ENCODE peak calls at places on chromosomes 4 and X, in four cellular contexts. One of them, this sample, is unnamed.

GRCh38 chrX:69229436-69229835 is 64.2 kb upstream of the PJA1 start:
- DNase-seq in neural crest cell: no peak
- DNase-seq in endothelial cell: no peak
- DNase-seq in PC-3: peak
- DNase-seq in this sample: peak

GRCh38 chr4:88295656-88296055 is 11.3 kb upstream of the PPM1K start:
- DNase-seq in neural crest cell: no peak
- DNase-seq in endothelial cell: no peak
- DNase-seq in PC-3: no peak
- DNase-seq in this sample: no peak

GRCh38 chr4:119517361-119518229 is 111.0 kb downstream of the PDE5A start:
- DNase-seq in neural crest cell: no peak
- DNase-seq in endothelial cell: no peak
- DNase-seq in PC-3: no peak
- DNase-seq in this sample: no peak

GRCh38 chr4:11342401-11342800 is 86.3 kb downstream of the HS3ST1 start:
- DNase-seq in neural crest cell: no peak
- DNase-seq in endothelial cell: no peak
- DNase-seq in PC-3: no peak
- DNase-seq in this sample: no peak

GRCh38 chr4:1039493-1040343 is 28.3 kb downstream of the FGFRL1 start:
- DNase-seq in neural crest cell: no peak
- DNase-seq in endothelial cell: no peak
- DNase-seq in PC-3: peak
- DNase-seq in this sample: no peak

GRCh38 chr4:78558421-78558820 is 6.9 kb downstream of the ANXA3 start:
- DNase-seq in neural crest cell: no peak
- DNase-seq in endothelial cell: no peak
- DNase-seq in PC-3: no peak
- DNase-seq in this sample: peak

GRCh38 chr4:3285558-3286334 is 7.1 kb upstream of the RGS12 start:
- DNase-seq in neural crest cell: no peak
- DNase-seq in endothelial cell: no peak
- DNase-seq in PC-3: peak
- DNase-seq in this sample: peak

GRCh38 chr4:52015366-52015765 is 4.8 kb downstream of the LRRC66 start:
- DNase-seq in neural crest cell: no peak
- DNase-seq in endothelial cell: no peak
- DNase-seq in PC-3: peak
- DNase-seq in this sample: no peak

GRCh38 chr4:155603360-155603891 is 63.2 kb upstream of the GUCY1A1 start:
- DNase-seq in neural crest cell: no peak
- DNase-seq in endothelial cell: no peak
- DNase-seq in PC-3: no peak
- DNase-seq in this sample: peak

GRCh38 chrX:129875669-129876068 is 30.3 kb upstream of the UTP14A start:
- DNase-seq in neural crest cell: no peak
- DNase-seq in endothelial cell: no peak
- DNase-seq in PC-3: peak
- DNase-seq in this sample: peak

GRCh38 chrX:136260801-136261200 is 9.6 kb upstream of the MAP7D3 start:
- DNase-seq in neural crest cell: no peak
- DNase-seq in endothelial cell: no peak
- DNase-seq in PC-3: peak
- DNase-seq in this sample: no peak

GRCh38 chr4:184255361-184255760 is 37.7 kb upstream of the ENPP6 start:
- DNase-seq in neural crest cell: peak
- DNase-seq in endothelial cell: no peak
- DNase-seq in PC-3: no peak
- DNase-seq in this sample: no peak

GRCh38 chrX:15055146-15055930 is 182.1 kb downstream of the MOSPD2 start:
- DNase-seq in neural crest cell: no peak
- DNase-seq in endothelial cell: no peak
- DNase-seq in PC-3: peak
- DNase-seq in this sample: peak

GRCh38 chrX:76428243-76429130 is 977 bp downstream of the MAGEE1 start:
- DNase-seq in neural crest cell: no peak
- DNase-seq in endothelial cell: peak
- DNase-seq in PC-3: no peak
- DNase-seq in this sample: peak

GRCh38 chr4:152462047-152462446 is 73.8 kb downstream of the FBXW7 start:
- DNase-seq in neural crest cell: no peak
- DNase-seq in endothelial cell: no peak
- DNase-seq in PC-3: no peak
- DNase-seq in this sample: no peak

GRCh38 chr4:152459326-152459725 is 76.6 kb downstream of the FBXW7 start:
- DNase-seq in neural crest cell: no peak
- DNase-seq in endothelial cell: no peak
- DNase-seq in PC-3: no peak
- DNase-seq in this sample: no peak

GRCh38 chr4:152458801-152459302 is 77.0 kb downstream of the FBXW7 start:
- DNase-seq in neural crest cell: no peak
- DNase-seq in endothelial cell: no peak
- DNase-seq in PC-3: no peak
- DNase-seq in this sample: no peak

GRCh38 chr4:152462715-152463114 is 73.2 kb downstream of the FBXW7 start:
- DNase-seq in neural crest cell: no peak
- DNase-seq in endothelial cell: no peak
- DNase-seq in PC-3: no peak
- DNase-seq in this sample: peak

DNA sequence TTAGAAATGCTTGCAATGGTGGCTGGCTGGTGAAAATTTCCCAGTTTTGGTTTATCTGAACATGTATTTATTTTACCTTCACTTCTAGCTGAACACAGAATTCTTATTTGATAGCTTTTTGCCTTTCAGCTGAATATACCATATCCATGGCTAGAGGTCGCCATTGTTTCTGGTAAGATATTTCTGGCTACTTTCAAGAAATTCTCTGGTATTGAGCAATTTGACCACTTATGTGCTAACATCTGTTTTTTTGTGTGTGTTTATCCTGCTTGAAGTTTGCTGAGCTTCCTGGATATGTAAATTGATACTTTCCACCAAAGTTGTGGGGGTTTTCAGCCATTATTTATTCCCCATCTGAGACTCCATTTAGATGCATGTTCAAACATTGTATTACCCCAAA is 75.4 kb downstream of the FBXW7 start:
- DNase-seq in neural crest cell: no peak
- DNase-seq in endothelial cell: no peak
- DNase-seq in PC-3: peak
- DNase-seq in this sample: peak
- TF ChIP-seq CTCF in neural crest cell: no peak
- TF ChIP-seq CTCF in endothelial cell: no peak
- TF ChIP-seq CTCF in PC-3: peak
- TF ChIP-seq CTCF in this sample: no peak

GRCh38 chrX:115588180-115588579 is 27.2 kb downstream of the PLS3 start:
- DNase-seq in neural crest cell: no peak
- DNase-seq in endothelial cell: no peak
- DNase-seq in PC-3: no peak
- DNase-seq in this sample: no peak
- TF ChIP-seq CTCF in neural crest cell: no peak
- TF ChIP-seq CTCF in endothelial cell: no peak
- TF ChIP-seq CTCF in PC-3: no peak
- TF ChIP-seq CTCF in this sample: no peak

GRCh38 chrX:153685179-153685536 is 2.6 kb upstream of the SLC6A8 start:
- DNase-seq in neural crest cell: no peak
- DNase-seq in endothelial cell: no peak
- DNase-seq in PC-3: no peak
- DNase-seq in this sample: no peak

GRCh38 chrX:153685751-153686676 is 1.7 kb upstream of the SLC6A8 start:
- DNase-seq in neural crest cell: no peak
- DNase-seq in endothelial cell: no peak
- DNase-seq in PC-3: no peak
- DNase-seq in this sample: no peak

GRCh38 chrX:153684447-153685178 is 3.1 kb upstream of the SLC6A8 start:
- DNase-seq in neural crest cell: no peak
- DNase-seq in endothelial cell: no peak
- DNase-seq in PC-3: no peak
- DNase-seq in this sample: no peak

DNA sequence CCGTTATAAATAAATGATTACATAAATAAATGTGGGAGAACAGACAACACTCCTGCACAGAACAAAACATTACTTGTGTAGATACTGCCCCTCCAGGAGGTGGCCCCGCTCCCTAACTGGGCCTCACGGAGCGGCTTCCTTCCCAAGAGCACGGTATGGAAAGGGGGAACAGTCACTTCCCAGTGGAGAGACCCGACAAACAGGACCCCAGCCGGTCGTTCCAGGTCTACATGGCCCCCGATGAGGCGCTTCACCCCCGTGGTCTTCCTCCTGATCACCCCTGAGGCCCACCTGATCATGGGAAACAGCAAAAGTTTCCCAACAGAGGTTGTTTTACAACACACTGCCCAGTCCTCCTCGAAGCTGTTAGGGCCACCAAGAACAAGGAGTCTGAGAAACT is 6.6 kb upstream of the SLC6A8 start:
- DNase-seq in neural crest cell: no peak
- DNase-seq in endothelial cell: no peak
- DNase-seq in PC-3: no peak
- DNase-seq in this sample: no peak
- TF ChIP-seq CTCF in neural crest cell: no peak
- TF ChIP-seq CTCF in endothelial cell: no peak
- TF ChIP-seq CTCF in PC-3: no peak
- TF ChIP-seq CTCF in this sample: no peak

GRCh38 chr4:127212701-127213100 is 420.1 kb upstream of the INTU start:
- DNase-seq in neural crest cell: no peak
- DNase-seq in endothelial cell: no peak
- DNase-seq in PC-3: no peak
- DNase-seq in this sample: no peak

GRCh38 chr4:127212269-127212580 is 420.5 kb upstream of the INTU start:
- DNase-seq in neural crest cell: no peak
- DNase-seq in endothelial cell: no peak
- DNase-seq in PC-3: no peak
- DNase-seq in this sample: no peak

GRCh38 chr4:127214936-127215335 is 417.8 kb upstream of the INTU start:
- DNase-seq in neural crest cell: no peak
- DNase-seq in endothelial cell: no peak
- DNase-seq in PC-3: no peak
- DNase-seq in this sample: no peak

GRCh38 chr4:127211377-127212268 is 421.1 kb upstream of the INTU start:
- DNase-seq in neural crest cell: no peak
- DNase-seq in endothelial cell: no peak
- DNase-seq in PC-3: no peak
- DNase-seq in this sample: no peak

GRCh38 chr4:127214001-127214400 is 418.8 kb upstream of the INTU start:
- DNase-seq in neural crest cell: no peak
- DNase-seq in endothelial cell: no peak
- DNase-seq in PC-3: no peak
- DNase-seq in this sample: no peak
- TF ChIP-seq CTCF in neural crest cell: no peak
- TF ChIP-seq CTCF in endothelial cell: no peak
- TF ChIP-seq CTCF in PC-3: no peak
- TF ChIP-seq CTCF in this sample: no peak

DNA sequence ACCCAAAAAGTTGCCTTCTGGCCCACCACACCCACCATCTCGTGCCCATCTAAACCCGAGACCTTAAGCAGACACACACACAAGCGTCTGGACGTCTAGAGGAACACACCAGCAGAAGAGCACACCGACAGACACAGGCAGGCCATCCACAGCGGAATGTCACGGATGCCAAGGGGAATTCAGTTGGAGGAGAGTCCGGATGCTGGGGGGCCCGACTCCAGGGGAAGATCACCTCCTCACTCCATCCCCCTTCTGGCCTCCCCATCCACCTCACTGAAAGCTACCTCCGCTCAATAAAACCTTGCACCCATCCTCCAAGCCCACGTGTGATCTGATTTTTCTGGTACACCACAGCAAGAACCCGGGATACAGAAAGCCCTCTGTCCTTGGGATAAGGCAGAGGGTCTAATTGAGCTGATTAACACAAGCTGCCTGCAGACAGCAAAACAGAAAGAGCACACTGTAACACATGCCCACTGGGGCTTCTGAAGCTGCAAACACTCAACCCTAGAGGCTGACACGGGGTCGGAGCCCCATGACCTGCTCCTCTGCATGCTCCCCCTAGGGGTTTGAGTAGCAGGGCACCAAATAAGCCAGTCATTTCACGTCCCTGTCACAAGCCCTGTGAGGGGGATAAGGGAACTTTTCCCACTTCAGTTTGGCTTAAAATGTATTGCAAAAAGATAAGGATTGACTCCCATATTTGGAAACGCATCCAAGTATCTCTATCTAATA is 339.6 kb upstream of the PCDH10 start:
- DNase-seq in neural crest cell: peak
- DNase-seq in endothelial cell: no peak
- DNase-seq in PC-3: no peak
- DNase-seq in this sample: no peak
- TF ChIP-seq CTCF in neural crest cell: no peak
- TF ChIP-seq CTCF in endothelial cell: no peak
- TF ChIP-seq CTCF in PC-3: no peak
- TF ChIP-seq CTCF in this sample: no peak

DNA sequence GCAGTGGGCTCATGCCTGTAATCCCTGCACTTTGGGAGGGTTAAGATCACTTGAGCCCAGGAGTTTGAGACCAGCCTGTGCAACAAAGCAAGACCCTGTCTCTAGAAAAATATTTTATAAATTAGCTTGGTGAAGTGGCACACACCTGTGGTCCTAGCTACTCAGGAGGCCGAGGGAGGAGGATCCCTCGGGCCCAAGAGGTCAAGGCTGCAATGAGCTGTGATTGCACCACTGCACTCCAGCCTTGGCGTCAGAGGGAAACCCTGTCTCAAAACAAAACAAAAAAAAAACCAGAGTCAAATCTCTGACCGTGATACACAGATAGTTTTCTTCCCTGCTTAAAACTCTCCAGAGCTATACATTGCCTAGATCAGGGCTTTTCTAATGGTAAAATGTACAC is 53.5 kb downstream of the CHST7 start:
- DNase-seq in neural crest cell: no peak
- DNase-seq in endothelial cell: no peak
- DNase-seq in PC-3: no peak
- DNase-seq in this sample: no peak
- TF ChIP-seq CTCF in neural crest cell: no peak
- TF ChIP-seq CTCF in endothelial cell: no peak
- TF ChIP-seq CTCF in PC-3: no peak
- TF ChIP-seq CTCF in this sample: no peak